ENCODE peak calls at places on chromosomes 3 and 15, in nine cellular contexts. One of them, this sample, is unnamed.

GRCh38 chr3:16106050-16106449 is 68.4 kb upstream of the GALNT15 start:
- DNase-seq in GM13977: no peak
- DNase-seq in AG09309: no peak
- DNase-seq in endothelial cell: no peak
- DNase-seq in activated CD8-positive, alpha-beta T cell treated with anti-CD3 and anti-CD28 coated beads for 36 hours: no peak
- DNase-seq in psoas muscle: no peak
- DNase-seq in H9: no peak
- DNase-seq in HFF-Myc: no peak
- DNase-seq in left lung: no peak
- DNase-seq in this sample: no peak

GRCh38 chr3:122324871-122325323 is at the start of gene CSTA:
- DNase-seq in GM13977: no peak
- DNase-seq in AG09309: peak; percentile 14
- DNase-seq in endothelial cell: no peak
- DNase-seq in activated CD8-positive, alpha-beta T cell treated with anti-CD3 and anti-CD28 coated beads for 36 hours: no peak
- DNase-seq in psoas muscle: no peak
- DNase-seq in H9: no peak
- DNase-seq in HFF-Myc: no peak
- DNase-seq in left lung: no peak
- DNase-seq in this sample: no peak

GRCh38 chr15:53665930-53666329 is 93.5 kb downstream of the WDR72 start:
- DNase-seq in GM13977: no peak
- DNase-seq in AG09309: no peak
- DNase-seq in endothelial cell: no peak
- DNase-seq in activated CD8-positive, alpha-beta T cell treated with anti-CD3 and anti-CD28 coated beads for 36 hours: no peak
- DNase-seq in psoas muscle: no peak
- DNase-seq in H9: no peak
- DNase-seq in HFF-Myc: no peak
- DNase-seq in left lung: no peak
- DNase-seq in this sample: no peak

GRCh38 chr3:87503901-87504498 is 227.6 kb upstream of the POU1F1 start:
- DNase-seq in GM13977: peak; percentile 50
- DNase-seq in AG09309: peak; percentile 46
- DNase-seq in endothelial cell: peak; percentile 31
- DNase-seq in activated CD8-positive, alpha-beta T cell treated with anti-CD3 and anti-CD28 coated beads for 36 hours: peak; percentile 20
- DNase-seq in psoas muscle: no peak
- DNase-seq in H9: peak; percentile 26
- DNase-seq in HFF-Myc: peak; percentile 32
- DNase-seq in left lung: no peak
- DNase-seq in this sample: peak; percentile 31

GRCh38 chr15:66770518-66771350 is 68.7 kb downstream of the SMAD6 start:
- DNase-seq in GM13977: no peak
- DNase-seq in AG09309: no peak
- DNase-seq in endothelial cell: no peak
- DNase-seq in activated CD8-positive, alpha-beta T cell treated with anti-CD3 and anti-CD28 coated beads for 36 hours: no peak
- DNase-seq in psoas muscle: peak; percentile 8
- DNase-seq in H9: no peak
- DNase-seq in HFF-Myc: no peak
- DNase-seq in left lung: no peak
- DNase-seq in this sample: no peak

GRCh38 chr15:89760303-89761008 is 9.4 kb upstream of the MESP1 start:
- DNase-seq in GM13977: peak; percentile 87
- DNase-seq in AG09309: no peak
- DNase-seq in endothelial cell: peak; percentile 95
- DNase-seq in activated CD8-positive, alpha-beta T cell treated with anti-CD3 and anti-CD28 coated beads for 36 hours: peak; percentile 83
- DNase-seq in psoas muscle: peak; percentile 90
- DNase-seq in H9: peak; percentile 88
- DNase-seq in HFF-Myc: no peak
- DNase-seq in left lung: peak; percentile 97
- DNase-seq in this sample: peak; percentile 84

GRCh38 chr3:70108072-70108471 is 108.5 kb downstream of the SAMMSON start:
- DNase-seq in GM13977: peak; percentile 10
- DNase-seq in AG09309: no peak
- DNase-seq in endothelial cell: peak; percentile 47
- DNase-seq in activated CD8-positive, alpha-beta T cell treated with anti-CD3 and anti-CD28 coated beads for 36 hours: peak; percentile 44
- DNase-seq in psoas muscle: no peak
- DNase-seq in H9: peak; percentile 71
- DNase-seq in HFF-Myc: peak; percentile 14
- DNase-seq in left lung: no peak
- DNase-seq in this sample: peak; percentile 26

GRCh38 chr3:108312656-108313055 is 16.3 kb downstream of the HHLA2 start:
- DNase-seq in GM13977: no peak
- DNase-seq in AG09309: peak; percentile 14
- DNase-seq in endothelial cell: no peak
- DNase-seq in activated CD8-positive, alpha-beta T cell treated with anti-CD3 and anti-CD28 coated beads for 36 hours: no peak
- DNase-seq in psoas muscle: no peak
- DNase-seq in H9: no peak
- DNase-seq in HFF-Myc: no peak
- DNase-seq in left lung: no peak
- DNase-seq in this sample: no peak

GRCh38 chr15:61138151-61138550 is 91.0 kb downstream of the RORA start:
- DNase-seq in GM13977: no peak
- DNase-seq in AG09309: no peak
- DNase-seq in endothelial cell: no peak
- DNase-seq in activated CD8-positive, alpha-beta T cell treated with anti-CD3 and anti-CD28 coated beads for 36 hours: no peak
- DNase-seq in psoas muscle: no peak
- DNase-seq in H9: no peak
- DNase-seq in HFF-Myc: no peak
- DNase-seq in left lung: no peak
- DNase-seq in this sample: no peak

GRCh38 chr3:52682016-52682415 is 3.7 kb downstream of the PBRM1 start:
- DNase-seq in GM13977: no peak
- DNase-seq in AG09309: no peak
- DNase-seq in endothelial cell: no peak
- DNase-seq in activated CD8-positive, alpha-beta T cell treated with anti-CD3 and anti-CD28 coated beads for 36 hours: peak; percentile 41
- DNase-seq in psoas muscle: no peak
- DNase-seq in H9: no peak
- DNase-seq in HFF-Myc: peak; percentile 48
- DNase-seq in left lung: no peak
- DNase-seq in this sample: peak; percentile 24

GRCh38 chr3:161423911-161424522 is 52.7 kb upstream of the SPTSSB start:
- DNase-seq in GM13977: peak; percentile 50
- DNase-seq in AG09309: no peak
- DNase-seq in endothelial cell: no peak
- DNase-seq in activated CD8-positive, alpha-beta T cell treated with anti-CD3 and anti-CD28 coated beads for 36 hours: no peak
- DNase-seq in psoas muscle: no peak
- DNase-seq in H9: no peak
- DNase-seq in HFF-Myc: peak; percentile 25
- DNase-seq in left lung: no peak
- DNase-seq in this sample: peak; percentile 22

GRCh38 chr3:151770941-151771340 is 37.2 kb downstream of the AADACL2 start:
- DNase-seq in GM13977: no peak
- DNase-seq in AG09309: no peak
- DNase-seq in endothelial cell: no peak
- DNase-seq in activated CD8-positive, alpha-beta T cell treated with anti-CD3 and anti-CD28 coated beads for 36 hours: no peak
- DNase-seq in psoas muscle: peak; percentile 66
- DNase-seq in H9: no peak
- DNase-seq in HFF-Myc: no peak
- DNase-seq in left lung: peak; percentile 79
- DNase-seq in this sample: no peak

GRCh38 chr15:29139072-29139471 is 130.6 kb downstream of the NSMCE3 start:
- DNase-seq in GM13977: no peak
- DNase-seq in AG09309: no peak
- DNase-seq in endothelial cell: no peak
- DNase-seq in activated CD8-positive, alpha-beta T cell treated with anti-CD3 and anti-CD28 coated beads for 36 hours: no peak
- DNase-seq in psoas muscle: peak; percentile 35
- DNase-seq in H9: peak; percentile 19
- DNase-seq in HFF-Myc: no peak
- DNase-seq in left lung: no peak
- DNase-seq in this sample: no peak

GRCh38 chr3:167866321-167866720 is 130.8 kb downstream of the SERPINI1 start:
- DNase-seq in GM13977: no peak
- DNase-seq in AG09309: no peak
- DNase-seq in endothelial cell: no peak
- DNase-seq in activated CD8-positive, alpha-beta T cell treated with anti-CD3 and anti-CD28 coated beads for 36 hours: no peak
- DNase-seq in psoas muscle: no peak
- DNase-seq in H9: no peak
- DNase-seq in HFF-Myc: no peak
- DNase-seq in left lung: no peak
- DNase-seq in this sample: no peak

GRCh38 chr3:21795152-21795837 is 44.3 kb upstream of the ZNF385D start:
- DNase-seq in GM13977: no peak
- DNase-seq in AG09309: no peak
- DNase-seq in endothelial cell: no peak
- DNase-seq in activated CD8-positive, alpha-beta T cell treated with anti-CD3 and anti-CD28 coated beads for 36 hours: no peak
- DNase-seq in psoas muscle: peak; percentile 72
- DNase-seq in H9: no peak
- DNase-seq in HFF-Myc: no peak
- DNase-seq in left lung: no peak
- DNase-seq in this sample: no peak

DNA sequence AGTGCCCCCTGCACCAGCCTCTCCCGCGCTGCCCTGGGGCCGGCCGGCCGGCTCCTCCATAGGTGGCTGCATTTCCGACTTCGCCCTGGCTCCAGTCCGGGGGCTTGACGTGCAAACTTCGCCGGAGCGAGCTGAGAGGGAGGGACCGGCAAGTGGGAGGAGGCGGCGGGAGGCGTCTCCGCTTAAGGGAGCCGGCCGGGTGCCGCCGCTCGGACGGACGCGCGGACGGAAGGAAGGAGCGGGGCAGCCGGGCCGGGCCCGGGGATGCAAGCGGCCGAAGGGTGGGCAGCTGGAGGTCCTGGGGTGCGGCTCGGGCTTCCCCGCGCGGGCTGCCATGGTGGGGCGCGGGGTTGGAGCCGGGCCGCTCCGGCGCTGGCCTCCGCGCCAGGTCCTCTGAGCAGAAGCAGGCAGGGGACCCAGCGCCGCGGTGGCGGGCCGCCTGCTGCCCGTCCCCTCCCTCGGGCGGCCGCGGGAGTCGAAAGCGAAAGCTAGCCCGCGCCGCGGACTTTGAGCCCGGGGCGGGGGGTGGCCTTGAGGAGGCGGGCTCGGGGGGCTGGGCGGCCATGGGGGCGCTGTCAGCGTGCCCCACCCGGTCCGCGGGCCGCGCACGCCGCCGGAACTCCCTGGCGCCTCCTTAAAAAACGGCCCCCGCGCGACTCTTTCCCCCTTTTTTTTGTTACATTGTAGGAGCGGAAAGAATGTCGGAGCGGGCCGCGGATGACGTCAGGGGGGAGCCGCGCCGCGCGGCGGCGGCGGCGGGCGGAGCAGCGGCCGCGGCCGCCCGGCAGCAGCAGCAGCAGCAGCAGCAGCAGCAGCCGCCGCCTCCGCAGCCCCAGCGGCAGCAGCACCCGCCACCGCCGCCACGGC is at the start of gene SCAANT1:
- DNase-seq in GM13977: peak; percentile 92
- DNase-seq in AG09309: peak; percentile 59
- DNase-seq in endothelial cell: peak; percentile 81
- DNase-seq in activated CD8-positive, alpha-beta T cell treated with anti-CD3 and anti-CD28 coated beads for 36 hours: peak; percentile 83
- DNase-seq in psoas muscle: peak; percentile 96
- DNase-seq in H9: peak; percentile 83
- DNase-seq in HFF-Myc: peak; percentile 49
- DNase-seq in left lung: peak; percentile 96
- DNase-seq in this sample: peak; percentile 95
- TF ChIP-seq CTCF in GM13977: peak; percentile 4
- TF ChIP-seq CTCF in AG09309: no peak
- TF ChIP-seq CTCF in endothelial cell: no peak
- TF ChIP-seq CTCF in activated CD8-positive, alpha-beta T cell treated with anti-CD3 and anti-CD28 coated beads for 36 hours: no peak
- TF ChIP-seq CTCF in psoas muscle: no peak
- TF ChIP-seq CTCF in H9: no peak
- TF ChIP-seq CTCF in HFF-Myc: no peak
- TF ChIP-seq CTCF in left lung: no peak
- TF ChIP-seq CTCF in this sample: no peak

GRCh38 chr3:118181274-118181673 is 853.4 kb downstream of the IGSF11 start:
- DNase-seq in GM13977: no peak
- DNase-seq in AG09309: no peak
- DNase-seq in endothelial cell: no peak
- DNase-seq in activated CD8-positive, alpha-beta T cell treated with anti-CD3 and anti-CD28 coated beads for 36 hours: no peak
- DNase-seq in psoas muscle: no peak
- DNase-seq in H9: no peak
- DNase-seq in HFF-Myc: no peak
- DNase-seq in left lung: no peak
- DNase-seq in this sample: no peak

GRCh38 chr3:118180853-118181252 is 853.8 kb downstream of the IGSF11 start:
- DNase-seq in GM13977: no peak
- DNase-seq in AG09309: no peak
- DNase-seq in endothelial cell: no peak
- DNase-seq in activated CD8-positive, alpha-beta T cell treated with anti-CD3 and anti-CD28 coated beads for 36 hours: no peak
- DNase-seq in psoas muscle: no peak
- DNase-seq in H9: no peak
- DNase-seq in HFF-Myc: no peak
- DNase-seq in left lung: no peak
- DNase-seq in this sample: no peak
- TF ChIP-seq CTCF in GM13977: no peak
- TF ChIP-seq CTCF in AG09309: no peak
- TF ChIP-seq CTCF in endothelial cell: no peak
- TF ChIP-seq CTCF in activated CD8-positive, alpha-beta T cell treated with anti-CD3 and anti-CD28 coated beads for 36 hours: no peak
- TF ChIP-seq CTCF in psoas muscle: no peak
- TF ChIP-seq CTCF in H9: no peak
- TF ChIP-seq CTCF in HFF-Myc: no peak
- TF ChIP-seq CTCF in left lung: no peak
- TF ChIP-seq CTCF in this sample: no peak

GRCh38 chr3:46733026-46733800 is 15.5 kb upstream of the PRSS50 start:
- DNase-seq in GM13977: no peak
- DNase-seq in AG09309: no peak
- DNase-seq in endothelial cell: no peak
- DNase-seq in activated CD8-positive, alpha-beta T cell treated with anti-CD3 and anti-CD28 coated beads for 36 hours: no peak
- DNase-seq in psoas muscle: no peak
- DNase-seq in H9: peak; percentile 17
- DNase-seq in HFF-Myc: no peak
- DNase-seq in left lung: no peak
- DNase-seq in this sample: no peak
- TF ChIP-seq CTCF in GM13977: no peak
- TF ChIP-seq CTCF in AG09309: peak; percentile 40
- TF ChIP-seq CTCF in endothelial cell: no peak
- TF ChIP-seq CTCF in activated CD8-positive, alpha-beta T cell treated with anti-CD3 and anti-CD28 coated beads for 36 hours: no peak
- TF ChIP-seq CTCF in psoas muscle: no peak
- TF ChIP-seq CTCF in H9: no peak
- TF ChIP-seq CTCF in HFF-Myc: no peak
- TF ChIP-seq CTCF in left lung: no peak
- TF ChIP-seq CTCF in this sample: no peak

GRCh38 chr15:35912196-35912595 is 366.2 kb upstream of the DPH6 start:
- DNase-seq in GM13977: no peak
- DNase-seq in AG09309: no peak
- DNase-seq in endothelial cell: no peak
- DNase-seq in activated CD8-positive, alpha-beta T cell treated with anti-CD3 and anti-CD28 coated beads for 36 hours: no peak
- DNase-seq in psoas muscle: no peak
- DNase-seq in H9: no peak
- DNase-seq in HFF-Myc: no peak
- DNase-seq in left lung: no peak
- DNase-seq in this sample: no peak
- TF ChIP-seq CTCF in GM13977: no peak
- TF ChIP-seq CTCF in AG09309: peak; percentile 50
- TF ChIP-seq CTCF in endothelial cell: no peak
- TF ChIP-seq CTCF in activated CD8-positive, alpha-beta T cell treated with anti-CD3 and anti-CD28 coated beads for 36 hours: no peak
- TF ChIP-seq CTCF in psoas muscle: peak; percentile 7
- TF ChIP-seq CTCF in H9: peak; percentile 43
- TF ChIP-seq CTCF in HFF-Myc: no peak
- TF ChIP-seq CTCF in left lung: no peak
- TF ChIP-seq CTCF in this sample: no peak

This sample was measured in GM20000.